ENCODE peak calls at places on chromosomes 12 and 14, in four cellular contexts. D is A549, O is lower lobe of right lung, B is heart right ventricle. P is an unnamed sample.

GRCh38 chr12:95848575-95849388 is 10.0 kb upstream of the SNRPF start:
- DNase-seq in D (peak), O (no peak), B (no peak), P (no peak)

GRCh38 chr12:105876426-105876927 is 262.3 kb downstream of the NUAK1 start:
- DNase-seq in D (no peak), O (no peak), B (no peak), P (no peak)

GRCh38 chr12:23640754-23641153 is 308.7 kb downstream of the SOX5 start:
- DNase-seq in D (no peak), O (no peak), B (no peak), P (no peak)

GRCh38 chr12:52020539-52021336 is 14.0 kb downstream of the TAMALIN start:
- DNase-seq in D (peak), O (no peak), B (peak), P (no peak)

GRCh38 chr12:108789546-108789945 is 58.2 kb upstream of the CORO1C start:
- DNase-seq in D (no peak), O (no peak), B (no peak), P (no peak)

GRCh38 chr12:22531205-22531604 is 13.1 kb downstream of the C2CD5 start:
- DNase-seq in D (no peak), O (no peak), B (no peak), P (no peak)

GRCh38 chr12:23564454-23564853 is 385.0 kb downstream of the SOX5 start:
- DNase-seq in D (no peak), O (no peak), B (no peak), P (no peak)

GRCh38 chr12:92649511-92650227 is 53.1 kb upstream of the PLEKHG7 start:
- DNase-seq in D (peak), O (no peak), B (no peak), P (peak)

GRCh38 chr14:50943943-50944646 is at the start of gene PYGL:
- DNase-seq in D (peak), O (peak), B (peak), P (no peak)

GRCh38 chr14:98270201-98270600 is 1001.8 kb downstream of the BCL11B start:
- DNase-seq in D (no peak), O (no peak), B (no peak), P (no peak)

GRCh38 chr14:21070610-21071224 is 613 bp downstream of the ARHGEF40 start:
- DNase-seq in D (no peak), O (no peak), B (peak), P (no peak)

GRCh38 chr12:18578191-18578590 is 159.6 kb downstream of the PLCZ1 start:
- DNase-seq in D (no peak), O (no peak), B (no peak), P (no peak)

GRCh38 chr12:42893802-42894201 is 304.3 kb upstream of the PRICKLE1 start:
- DNase-seq in D (no peak), O (no peak), B (no peak), P (no peak)

GRCh38 chr12:27018071-27018470 is 3.9 kb upstream of the TM7SF3 start:
- DNase-seq in D (no peak), O (no peak), B (no peak), P (no peak)

GRCh38 chr12:5066251-5066650 is 22.6 kb downstream of the KCNA5 start:
- DNase-seq in D (no peak), O (no peak), B (no peak), P (no peak)

GRCh38 chr14:97212399-97212798 is 415.2 kb downstream of the VRK1 start:
- DNase-seq in D (no peak), O (no peak), B (no peak), P (no peak)

GRCh38 chr14:68630081-68630571 is 162.7 kb downstream of the ZFP36L1 start:
- DNase-seq in D (no peak), O (no peak), B (no peak), P (no peak)

GRCh38 chr14:63375772-63376171 is 57.0 kb upstream of the GPHB5 start:
- DNase-seq in D (no peak), O (no peak), B (no peak), P (peak)

GRCh38 chr12:67705394-67706370 is 57.1 kb downstream of the DYRK2 start:
- DNase-seq in D (peak), O (no peak), B (no peak), P (no peak)

GRCh38 chr12:117835113-117835512 is 133.7 kb downstream of the KSR2 start:
- DNase-seq in D (no peak), O (no peak), B (no peak), P (no peak)

GRCh38 chr12:89326260-89327040 is 25.9 kb downstream of the DUSP6 start:
- DNase-seq in D (no peak), O (no peak), B (no peak), P (no peak)

GRCh38 chr12:57401165-57401564 is 29.7 kb downstream of the R3HDM2 start:
- DNase-seq in D (peak), O (no peak), B (no peak), P (no peak)

GRCh38 chr12:90995041-90995440 is 9.7 kb downstream of the EPYC start:
- DNase-seq in D (no peak), O (no peak), B (no peak), P (peak)

GRCh38 chr14:33917664-33918063 is 33.2 kb downstream of the EGLN3 start:
- DNase-seq in D (no peak), O (no peak), B (no peak), P (no peak)

GRCh38 chr12:104218935-104219334 is 3.4 kb downstream of the TXNRD1 start:
- DNase-seq in D (no peak), O (no peak), B (no peak), P (no peak)

GRCh38 chr12:12859690-12860089 is 31.7 kb upstream of the GPRC5A start:
- DNase-seq in D (peak), O (no peak), B (no peak), P (no peak)

GRCh38 chr12:117363263-117363662 is 1.8 kb upstream of the NOS1 start:
- DNase-seq in D (no peak), O (no peak), B (no peak), P (no peak)

GRCh38 chr14:87351007-87351406 is 642.0 kb downstream of the GALC start:
- DNase-seq in D (no peak), O (no peak), B (no peak), P (no peak)

GRCh38 chr12:45663452-45663851 is 66.1 kb upstream of the ARID2 start:
- DNase-seq in D (no peak), O (no peak), B (no peak), P (no peak)

GRCh38 chr12:119528241-119528640 is 65.3 kb upstream of the TMEM233 start:
- DNase-seq in D (peak), O (no peak), B (no peak), P (no peak)

GRCh38 chr14:51094282-51094821 is 553 bp downstream of the TRIM9 start:
- DNase-seq in D (peak), O (peak), B (peak), P (no peak)

GRCh38 chr12:24728366-24728765 is 220.5 kb downstream of the BCAT1 start:
- DNase-seq in D (peak), O (no peak), B (no peak), P (peak)

GRCh38 chr14:100955201-100955600 is 51.7 kb upstream of the RTL1 start:
- DNase-seq in D (peak), O (no peak), B (no peak), P (peak)

GRCh38 chr12:125167658-125168057 is 102.4 kb downstream of the AACS start:
- DNase-seq in D (no peak), O (no peak), B (no peak), P (no peak)

GRCh38 chr14:60090864-60091519 is 731 bp upstream of the PCNX4 start:
- DNase-seq in D (peak), O (peak), B (peak), P (peak)

GRCh38 chr14:47536341-47536740 is 139.1 kb downstream of the MDGA2 start:
- DNase-seq in D (no peak), O (no peak), B (no peak), P (no peak)

GRCh38 chr14:47541652-47542051 is 133.8 kb downstream of the MDGA2 start:
- DNase-seq in D (no peak), O (no peak), B (no peak), P (no peak)

GRCh38 chr14:47539065-47539464 is 136.3 kb downstream of the MDGA2 start:
- DNase-seq in D (peak), O (no peak), B (no peak), P (peak)
- TF ChIP-seq CTCF in D (peak), O (peak), B (peak), P (peak)

GRCh38 chr12:39986674-39987073 is 119.2 kb downstream of the SLC2A13 start:
- DNase-seq in D (no peak), O (no peak), B (no peak), P (no peak)

GRCh38 chr12:39993261-39993660 is 112.6 kb downstream of the SLC2A13 start:
- DNase-seq in D (no peak), O (no peak), B (no peak), P (no peak)

GRCh38 chr12:39988574-39988973 is 117.3 kb downstream of the SLC2A13 start:
- DNase-seq in D (no peak), O (no peak), B (no peak), P (no peak)

GRCh38 chr12:39990122-39991101 is 115.5 kb downstream of the SLC2A13 start:
- DNase-seq in D (peak), O (peak), B (peak), P (no peak)
- H3K4me3 ChIP-seq in D (no peak), O (no peak), B (no peak), P (no peak)

GRCh38 chr12:49059385-49060232 is 985 bp downstream of the KMT2D start:
- DNase-seq in D (peak), O (no peak), B (no peak), P (no peak)
- TF ChIP-seq CTCF in D (no peak), O (no peak), B (no peak), P (no peak)

DNA sequence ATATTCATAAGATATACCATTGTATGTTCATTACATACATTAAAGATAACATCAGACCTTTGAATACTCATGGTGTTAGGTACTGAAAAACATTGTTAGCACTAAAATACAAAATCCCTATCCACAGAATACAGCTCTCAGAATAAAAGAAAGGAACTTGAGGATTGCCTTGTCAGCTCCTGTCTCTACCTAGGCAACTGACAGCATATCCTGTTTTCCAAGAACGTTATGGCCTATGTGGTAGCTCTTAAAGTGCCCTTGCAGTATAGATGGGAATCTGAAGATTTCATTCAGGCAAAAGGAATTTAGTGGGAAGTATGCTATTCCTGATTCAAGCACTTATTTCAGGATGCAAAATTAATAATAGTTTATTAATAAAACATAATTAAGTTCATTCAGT is 1.8 kb upstream of the PPP1R12A start:
- DNase-seq in D (no peak), O (no peak), B (no peak), P (no peak)
- H3K4me3 ChIP-seq in D (peak), O (peak), B (no peak), P (no peak)